ENCODE peak calls at places on chromosomes 5 and 9, in seven cellular contexts. K is prostate gland; N is SK-N-SH; M is CD8-positive, alpha-beta T cell; A is lower lobe of right lung; D is psoas muscle; I is breast epithelium. H is an unnamed sample. For H3K4me1, the result is how much of the 10 kb centered on the place peaks cover.

GRCh38 chr5:77463905-77464304 is 28.2 kb downstream of the WDR41 start:
- DNase-seq in K (no peak), N (no peak), M (no peak), A (no peak), D (no peak), I (no peak), H (no peak)

GRCh38 chr5:21680661-21681060 is 1172.5 kb downstream of the CDH12 start:
- DNase-seq in K (no peak), N (no peak), M (no peak), A (no peak), D (no peak), I (no peak), H (no peak)

GRCh38 chr5:140690376-140690932 is 716 bp downstream of the HARS1 start:
- DNase-seq in K (no peak), N (no peak), M (no peak), A (no peak), D (no peak), I (no peak), H (no peak)

GRCh38 chr5:78433972-78434371 is 73.6 kb downstream of the SCAMP1 start:
- DNase-seq in K (no peak), N (no peak), M (no peak), A (no peak), D (no peak), I (no peak), H (no peak)

GRCh38 chr9:107243757-107244156 is 39.3 kb upstream of the RAD23B start:
- DNase-seq in K (peak), N (no peak), M (peak), A (no peak), D (no peak), I (no peak), H (no peak)

GRCh38 chr5:52943285-52943684 is 45.9 kb upstream of the ITGA2 start:
- DNase-seq in K (no peak), N (no peak), M (no peak), A (no peak), D (no peak), I (no peak), H (no peak)

GRCh38 chr5:105263522-105263921 is 1700.9 kb upstream of the NUDT12 start:
- DNase-seq in K (no peak), N (no peak), M (no peak), A (no peak), D (no peak), I (no peak), H (no peak)

GRCh38 chr9:114401344-114401743 is 13.6 kb upstream of the AKNA start:
- DNase-seq in K (no peak), N (no peak), M (no peak), A (no peak), D (no peak), I (no peak), H (no peak)

GRCh38 chr9:128992995-128993394 is 35.1 kb downstream of the SH3GLB2 start:
- DNase-seq in K (no peak), N (no peak), M (no peak), A (no peak), D (no peak), I (peak), H (no peak)

GRCh38 chr5:14663734-14664269 is 716 bp upstream of the OTULIN start:
- DNase-seq in K (no peak), N (peak), M (no peak), A (no peak), D (no peak), I (no peak), H (no peak)

GRCh38 chr5:17216974-17217325 is 481 bp upstream of the BASP1 start:
- DNase-seq in K (peak), N (no peak), M (no peak), A (peak), D (no peak), I (no peak), H (no peak)

GRCh38 chr5:129903466-129904101 is 681 bp upstream of the CHSY3 start:
- DNase-seq in K (no peak), N (no peak), M (no peak), A (no peak), D (no peak), I (no peak), H (no peak)

GRCh38 chr5:168721966-168722365 is 142.8 kb upstream of the PANK3 start:
- DNase-seq in K (no peak), N (no peak), M (no peak), A (no peak), D (no peak), I (no peak), H (no peak)

GRCh38 chr5:173554989-173555705 is 61.3 kb downstream of the BOD1 start:
- DNase-seq in K (peak), N (peak), M (no peak), A (no peak), D (no peak), I (no peak), H (no peak)

GRCh38 chr5:157072508-157072907 is 13.6 kb upstream of the HAVCR1 start:
- DNase-seq in K (no peak), N (no peak), M (peak), A (no peak), D (no peak), I (no peak), H (no peak)

GRCh38 chr5:68435611-68436010 is 220.1 kb downstream of the PIK3R1 start:
- DNase-seq in K (no peak), N (no peak), M (no peak), A (peak), D (no peak), I (no peak), H (no peak)

GRCh38 chr5:128920345-128921215 is 44.7 kb upstream of the SLC27A6 start:
- DNase-seq in K (no peak), N (no peak), M (no peak), A (no peak), D (no peak), I (no peak), H (no peak)

DNA sequence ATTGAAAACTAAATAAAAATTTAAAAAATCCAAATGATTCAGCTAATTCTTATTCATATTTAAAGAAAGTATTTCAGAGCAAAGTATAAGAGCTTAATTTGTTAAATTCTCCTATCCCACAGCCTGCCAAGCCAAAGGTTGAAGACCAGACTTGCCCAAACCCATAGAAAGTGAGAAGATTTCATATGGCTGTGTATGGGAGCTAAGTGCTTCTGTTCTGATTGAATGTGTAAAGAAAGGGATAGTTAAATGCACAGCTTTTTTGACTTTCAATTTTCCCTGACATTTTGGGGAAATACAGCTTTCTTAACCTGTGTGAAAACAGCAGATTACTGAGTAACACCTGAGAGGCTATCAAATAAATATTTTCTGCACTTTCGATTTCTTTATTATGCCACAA is 125.0 kb upstream of the MTAP start:
- DNase-seq in K (no peak), N (no peak), M (no peak), A (no peak), D (no peak), I (no peak), H (no peak)
- H3K4me3 ChIP-seq in K (no peak), N (no peak), M (no peak), A (no peak), D (no peak), I (no peak), H (no peak)

DNA sequence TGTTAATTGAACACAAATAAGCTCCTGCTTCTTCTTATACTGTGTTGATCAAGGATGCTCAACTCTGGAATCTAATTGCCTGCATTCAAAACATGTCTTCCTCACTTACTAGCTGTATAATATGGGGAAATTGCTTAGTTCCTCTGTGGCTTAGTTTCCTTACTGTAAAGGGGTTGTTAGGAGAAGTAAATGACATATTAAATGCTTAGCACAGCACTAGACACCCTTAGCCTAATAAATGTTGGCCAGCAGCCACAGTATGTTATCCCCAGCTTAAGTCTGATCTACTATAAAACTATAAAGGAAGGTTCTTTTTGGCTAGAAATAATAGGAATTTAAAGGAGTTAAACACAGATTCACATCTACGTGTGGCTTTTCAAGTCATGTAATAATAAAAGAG is 232.4 kb downstream of the PCSK1 start:
- DNase-seq in K (no peak), N (no peak), M (no peak), A (no peak), D (no peak), I (no peak), H (no peak)
- H3K4me1 ChIP-seq in K (under half), N (under half), M (under half), A (under half), D (under half), I (under half), H (under half)

GRCh38 chr9:79569814-79570448 is 1.8 kb upstream of the TLE4 start:
- DNase-seq in K (no peak), N (no peak), M (no peak), A (no peak), D (no peak), I (no peak), H (no peak)
- H3K27ac ChIP-seq in K (no peak), N (peak), M (no peak), A (peak), D (no peak), I (peak), H (no peak)

GRCh38 chr5:142319560-142320426 is 5.0 kb downstream of the SPRY4 start:
- DNase-seq in K (no peak), N (no peak), M (no peak), A (no peak), D (no peak), I (no peak), H (no peak)
- H3K4me3 ChIP-seq in K (no peak), N (peak), M (no peak), A (peak), D (peak), I (peak), H (peak)

DNA sequence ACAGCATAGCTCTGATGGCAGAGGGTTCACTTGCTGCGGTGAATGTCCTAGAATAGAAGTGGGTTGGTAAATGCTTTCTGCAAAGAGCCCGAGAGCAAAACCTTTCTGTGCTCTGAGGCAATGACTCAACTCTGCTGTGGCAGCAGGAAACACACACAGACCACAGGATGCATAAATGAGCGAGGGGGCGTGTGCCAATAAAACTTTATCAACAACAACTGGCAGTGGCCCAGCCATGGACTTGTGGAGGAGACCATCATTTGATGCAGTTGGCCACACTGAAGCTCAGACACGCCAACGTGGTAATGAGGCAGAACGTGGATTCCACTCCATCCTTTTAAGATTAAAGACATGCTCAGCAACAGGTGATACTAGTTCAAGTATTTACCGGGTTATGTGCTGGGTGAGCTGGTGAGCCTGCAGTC is 6.8 kb downstream of the MRPL36 start:
- DNase-seq in K (no peak), N (no peak), M (peak), A (no peak), D (no peak), I (peak), H (no peak)
- H3K4me1 ChIP-seq in K (under half), N (under half), M (half or more), A (under half), D (under half), I (under half), H (under half)

H was measured in ascending aorta.